ENCODE peak calls at places on chromosome 4, in nine cellular contexts. G is Right ventricle myocardium superior; T is AG10803; Q is right cardiac atrium; I is SK-MEL-5; M is stimulated activated CD4-positive, alpha-beta T cell treated with anti-CD3 and anti-CD28 coated beads, Interleukin-4, amount 100 ng/mL, for 4 hours; W is iris pigment epithelial cell; X is Kasumi-1; F is HTR-8/SVneo. S is an unnamed sample.

GRCh38 chr4:123452585-123452984 is 56.0 kb downstream of the SPRY1 start:
- DNase-seq in G (no peak), T (peak), Q (peak), I (peak), M (no peak), W (peak), X (peak), F (peak), S (peak)

GRCh38 chr4:1896658-1896991 is 25.4 kb downstream of the NSD2 start:
- DNase-seq in G (no peak), T (no peak), Q (no peak), I (no peak), M (no peak), W (no peak), X (no peak), F (no peak), S (no peak)

GRCh38 chr4:78551420-78552351 is at the start of gene ANXA3:
- DNase-seq in G (peak), T (no peak), Q (peak), I (no peak), M (peak), W (no peak), X (no peak), F (no peak), S (peak)

GRCh38 chr4:75254745-75255144 is 259.5 kb downstream of the RCHY1 start:
- DNase-seq in G (no peak), T (no peak), Q (no peak), I (no peak), M (no peak), W (no peak), X (no peak), F (no peak), S (no peak)

GRCh38 chr4:16858275-16858752 is 40.1 kb downstream of the LDB2 start:
- DNase-seq in G (no peak), T (no peak), Q (peak), I (no peak), M (no peak), W (peak), X (no peak), F (no peak), S (peak)

GRCh38 chr4:190020790-190021717 is 6.0 kb downstream of the FRG2 start:
- DNase-seq in G (peak), T (peak), Q (peak), I (no peak), M (no peak), W (no peak), X (no peak), F (peak), S (no peak)

GRCh38 chr4:150308824-150309472 is 230.7 kb downstream of the DCLK2 start:
- DNase-seq in G (no peak), T (peak), Q (no peak), I (no peak), M (no peak), W (peak), X (no peak), F (no peak), S (peak)

GRCh38 chr4:183074288-183074990 is 24.6 kb upstream of the WWC2 start:
- DNase-seq in G (no peak), T (peak), Q (no peak), I (no peak), M (no peak), W (peak), X (no peak), F (peak), S (no peak)

GRCh38 chr4:93139118-93139517 is 689.4 kb upstream of the ATOH1 start:
- DNase-seq in G (no peak), T (no peak), Q (no peak), I (no peak), M (no peak), W (no peak), X (no peak), F (no peak), S (no peak)

GRCh38 chr4:146134761-146135160 is 40.8 kb upstream of the LSM6 start:
- DNase-seq in G (no peak), T (no peak), Q (peak), I (no peak), M (no peak), W (no peak), X (no peak), F (no peak), S (peak)

GRCh38 chr4:25903905-25904747 is 9.9 kb upstream of the SMIM20 start:
- DNase-seq in G (no peak), T (no peak), Q (no peak), I (no peak), M (no peak), W (no peak), X (no peak), F (no peak), S (no peak)